ENCODE peak calls at places on chromosomes 4 and X, in seven cellular contexts. U is nephron progenitor cell, Y is AG10803, N is lung, B is testis, I is ovary, Z is endodermal cell. K is an unnamed sample.

GRCh38 chr4:101039367-101039766 is 308.0 kb downstream of the PPP3CA start:
- DNase-seq in U (no peak), Z (no peak), B (no peak), Y (no peak), N (no peak), I (no peak), K (no peak)

GRCh38 chr4:125704726-125705125 is 390.0 kb downstream of the FAT4 start:
- DNase-seq in I (no peak), Z (no peak), N (no peak), U (no peak), Y (peak), B (no peak), K (no peak)

GRCh38 chrX:68831405-68832100 is 2.7 kb downstream of the EFNB1 start:
- DNase-seq in Z (peak), N (no peak), B (no peak), I (peak), U (no peak), Y (no peak), K (no peak)

GRCh38 chrX:155998761-155999510 is 1.4 kb downstream of the IL9R start:
- DNase-seq in I (no peak), B (no peak), U (no peak), N (no peak), Z (no peak), Y (no peak), K (no peak)

GRCh38 chr4:77187231-77187630 is 30.2 kb downstream of the CCNG2 start:
- DNase-seq in N (no peak), I (no peak), Y (no peak), U (no peak), Z (no peak), B (no peak), K (no peak)

GRCh38 chr4:95317124-95317820 is 231.5 kb downstream of the UNC5C start:
- DNase-seq in N (no peak), B (no peak), Z (no peak), Y (no peak), I (no peak), U (no peak), K (peak)

GRCh38 chr4:74181225-74181624 is 23.3 kb downstream of the MTHFD2L start:
- DNase-seq in U (no peak), N (no peak), I (no peak), Z (no peak), B (no peak), Y (peak), K (no peak)

GRCh38 chrX:53089224-53089842 is 4.6 kb upstream of the KANTR start:
- DNase-seq in Y (peak), U (no peak), Z (no peak), N (no peak), B (peak), I (peak), K (peak)

GRCh38 chr4:145507636-145508035 is 26.0 kb downstream of the SMAD1 start:
- DNase-seq in U (no peak), Y (no peak), B (no peak), N (no peak), Z (no peak), I (no peak), K (no peak)

GRCh38 chr4:152972821-152973613 is 36.9 kb downstream of the FHDC1 start:
- DNase-seq in Y (peak), Z (no peak), B (peak), U (no peak), N (no peak), I (peak), K (no peak)

GRCh38 chrX:43813898-43814297 is 68.4 kb downstream of the MAOB start:
- DNase-seq in Y (no peak), Z (peak), N (no peak), U (peak), I (no peak), B (no peak), K (peak)

GRCh38 chr4:11487876-11488545 is 59.3 kb upstream of the HS3ST1 start:
- DNase-seq in I (no peak), Y (no peak), Z (no peak), U (no peak), N (no peak), B (no peak), K (no peak)

GRCh38 chrX:53452812-53453211 is 18.6 kb upstream of the HSD17B10 start:
- DNase-seq in B (no peak), N (no peak), Z (no peak), U (no peak), I (no peak), Y (no peak), K (no peak)

GRCh38 chrX:54788446-54788845 is 9.6 kb downstream of the ITIH6 start:
- DNase-seq in Y (no peak), N (no peak), Z (no peak), U (no peak), B (no peak), I (no peak), K (no peak)

GRCh38 chrX:54786972-54787371 is 11.1 kb downstream of the ITIH6 start:
- DNase-seq in Z (peak), B (no peak), Y (no peak), U (peak), I (no peak), N (no peak), K (peak)

GRCh38 chrX:54785901-54786300 is 12.2 kb downstream of the ITIH6 start:
- DNase-seq in B (peak), Z (peak), I (no peak), N (no peak), Y (peak), U (no peak), K (peak)
- TF ChIP-seq CTCF in B (no peak), Z (peak), I (no peak), N (no peak), Y (peak), U (peak), K (peak)

GRCh38 chr4:4985844-4986243 is 33.4 kb downstream of the CYTL1 start:
- DNase-seq in Y (peak), U (no peak), B (no peak), N (no peak), I (no peak), Z (peak), K (no peak)
- TF ChIP-seq CTCF in Y (peak), U (no peak), B (no peak), N (no peak), I (no peak), Z (peak), K (peak)

GRCh38 chrX:153778684-153779101 is 2.1 kb upstream of the SRPK3 start:
- DNase-seq in Y (no peak), Z (no peak), N (no peak), U (no peak), I (no peak), B (no peak), K (no peak)
- TF ChIP-seq CTCF in Y (peak), Z (peak), N (no peak), U (no peak), I (no peak), B (no peak), K (no peak)

DNA sequence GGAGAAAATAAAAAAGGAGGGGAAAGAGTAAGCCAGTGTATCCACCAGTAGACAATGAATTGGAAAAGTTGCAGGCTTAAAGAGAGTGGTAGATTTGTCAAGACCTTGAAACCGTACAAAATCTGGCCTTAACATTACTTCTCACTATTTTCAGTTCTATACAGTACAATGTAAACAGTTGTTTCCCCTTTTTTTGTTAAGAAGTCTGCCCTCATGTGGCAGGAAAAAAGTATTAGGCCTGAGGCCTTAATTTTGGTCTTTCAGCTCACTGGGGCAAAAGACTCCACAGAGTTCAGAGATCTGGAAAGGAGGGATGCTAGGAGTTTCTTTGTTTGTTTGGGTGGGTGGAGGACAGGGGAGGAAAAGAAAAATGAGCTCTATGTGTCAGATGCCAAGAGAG is 92.8 kb upstream of the CCDC160 start:
- DNase-seq in N (no peak), B (no peak), Z (no peak), U (no peak), Y (no peak), I (no peak), K (no peak)
- TF ChIP-seq CTCF in N (no peak), B (no peak), Z (peak), U (peak), Y (peak), I (no peak), K (peak)

GRCh38 chr4:86630629-86631028 is 36.5 kb downstream of the PTPN13 start:
- DNase-seq in B (no peak), U (no peak), I (no peak), N (no peak), Z (no peak), Y (no peak), K (no peak)

DNA sequence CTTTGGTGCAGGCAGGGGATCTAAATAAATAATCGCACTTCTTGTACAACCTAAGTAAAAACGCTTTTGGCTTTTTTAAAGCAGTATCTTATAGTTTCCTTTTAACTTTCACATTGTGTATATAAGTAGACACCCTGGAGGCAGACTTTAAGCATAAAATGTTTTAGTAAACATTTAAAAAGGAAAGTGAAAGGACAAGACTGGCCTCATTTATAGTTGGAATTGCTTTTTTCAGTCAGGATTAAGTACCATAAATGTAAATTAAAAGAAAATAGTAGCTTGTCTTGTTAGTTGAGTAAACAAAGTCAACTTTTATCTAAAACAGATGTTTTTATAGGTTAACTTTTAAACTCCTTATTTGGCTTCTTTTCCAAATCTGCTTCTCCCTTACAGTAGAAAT is 39.7 kb downstream of the PTPN13 start:
- DNase-seq in N (no peak), U (no peak), Y (no peak), I (no peak), Z (no peak), B (no peak), K (no peak)
- TF ChIP-seq CTCF in N (no peak), U (no peak), Y (no peak), I (no peak), Z (no peak), B (no peak), K (no peak)

DNA sequence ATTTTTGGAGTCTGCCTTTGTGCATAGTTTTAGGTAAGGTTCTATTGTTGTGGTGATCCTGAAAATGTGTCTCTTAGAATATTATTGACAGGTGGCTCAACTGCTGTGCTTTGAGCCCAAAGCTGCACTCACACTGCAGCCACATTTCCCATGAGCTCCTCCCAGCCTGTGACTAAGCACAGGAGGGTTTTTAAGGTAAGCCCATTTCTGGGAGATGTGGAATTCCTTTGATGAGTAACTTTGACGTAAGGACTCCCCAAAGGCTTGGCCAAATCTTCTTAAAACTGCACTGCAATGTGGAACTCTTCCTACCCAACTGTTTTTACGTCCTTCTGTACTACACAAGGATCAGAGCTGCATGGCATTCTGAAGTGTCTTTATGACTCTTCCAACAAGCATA is 20.0 kb upstream of the TMPRSS11A start:
- DNase-seq in Y (no peak), B (no peak), I (no peak), Z (no peak), N (no peak), U (no peak), K (no peak)
- TF ChIP-seq CTCF in Y (no peak), B (no peak), I (no peak), Z (no peak), N (no peak), U (no peak), K (no peak)

GRCh38 chr4:55618546-55619143 is 17.5 kb downstream of the NMU start:
- DNase-seq in Z (no peak), Y (no peak), U (no peak), N (no peak), B (no peak), I (no peak), K (no peak)
- TF ChIP-seq CTCF in Z (no peak), Y (no peak), U (no peak), N (no peak), B (no peak), I (no peak), K (no peak)

GRCh38 chrX:97119474-97120109 is 235.9 kb downstream of the RPA4 start:
- DNase-seq in Z (peak), N (no peak), B (no peak), U (no peak), Y (no peak), I (no peak), K (no peak)
- TF ChIP-seq CTCF in Z (no peak), N (no peak), B (no peak), U (no peak), Y (no peak), I (no peak), K (no peak)

K was measured in BE2C.